ENCODE peak calls at places on chromosomes 1 and 21, in ten cellular contexts. Q, E, B, L, K, X, V, W, D and S are unnamed samples.

GRCh38 chr1:241598234-241598633 is 41.9 kb downstream of the CHML start:
- DNase-seq in D (no peak), B (no peak), Q (no peak), V (no peak), X (no peak), L (no peak), K (no peak), W (no peak), E (no peak), S (no peak)

GRCh38 chr1:3167255-3167654 is 98.3 kb downstream of the PRDM16 start:
- DNase-seq in K (no peak), E (no peak), X (no peak), D (no peak), L (no peak), B (no peak), V (no peak), Q (no peak), W (no peak), S (no peak)

GRCh38 chr1:100960098-100960497 is 64.2 kb downstream of the SLC30A7 start:
- DNase-seq in B (no peak), W (no peak), E (no peak), X (no peak), K (no peak), V (no peak), Q (no peak), L (no peak), D (no peak), S (no peak)

GRCh38 chr1:212485895-212486590 is 53.3 kb downstream of the NENF start:
- DNase-seq in V (no peak), D (peak), K (peak), W (peak), L (peak), E (no peak), B (no peak), Q (peak), X (peak), S (no peak)

GRCh38 chr1:231284441-231284840 is 43.4 kb downstream of the GNPAT start:
- DNase-seq in K (no peak), E (no peak), V (no peak), B (no peak), D (no peak), X (no peak), L (no peak), W (no peak), Q (no peak), S (no peak)

GRCh38 chr1:55402676-55403464 is 187.7 kb upstream of the USP24 start:
- DNase-seq in E (no peak), Q (no peak), W (peak), K (no peak), X (no peak), B (no peak), V (no peak), D (no peak), L (no peak), S (no peak)

GRCh38 chr21:41666641-41667051 is 100.2 kb downstream of the RIPK4 start:
- DNase-seq in L (no peak), E (no peak), W (no peak), K (no peak), V (no peak), Q (no peak), D (no peak), X (no peak), B (no peak), S (no peak)

GRCh38 chr1:201859424-201859823 is 29.3 kb upstream of the SHISA4 start:
- DNase-seq in E (no peak), W (no peak), V (no peak), X (peak), K (no peak), Q (no peak), D (no peak), B (no peak), L (no peak), S (no peak)

GRCh38 chr21:42237161-42237560 is 18.2 kb downstream of the ABCG1 start:
- DNase-seq in X (no peak), W (no peak), L (no peak), E (no peak), D (no peak), Q (no peak), K (peak), B (no peak), V (no peak), S (no peak)

GRCh38 chr1:237012789-237013383 is 8.6 kb upstream of the MT1HL1 start:
- DNase-seq in Q (peak), E (peak), D (no peak), B (no peak), W (no peak), K (no peak), L (no peak), X (no peak), V (no peak), S (no peak)

GRCh38 chr1:223707270-223708000 is 4.9 kb upstream of the CAPN2 start:
- DNase-seq in B (no peak), Q (peak), V (no peak), D (peak), X (peak), E (no peak), W (peak), K (no peak), L (peak), S (no peak)

GRCh38 chr1:102879439-102879993 is 228.8 kb downstream of the COL11A1 start:
- DNase-seq in X (peak), D (peak), L (peak), W (peak), K (no peak), B (no peak), V (no peak), E (no peak), Q (no peak), S (no peak)

GRCh38 chr1:42221952-42222606 is 57.5 kb upstream of the GUCA2A start:
- DNase-seq in E (no peak), K (no peak), D (no peak), L (peak), B (no peak), X (no peak), Q (no peak), W (no peak), V (no peak), S (no peak)

GRCh38 chr1:202576816-202577215 is 133.4 kb downstream of the SYT2 start:
- DNase-seq in E (no peak), V (no peak), W (peak), X (peak), K (no peak), L (no peak), B (no peak), D (peak), Q (no peak), S (no peak)

GRCh38 chr1:52253421-52253820 is 111.5 kb downstream of the ZFYVE9 start:
- DNase-seq in D (no peak), Q (no peak), L (no peak), K (no peak), E (peak), X (no peak), W (no peak), B (no peak), V (no peak), S (no peak)

GRCh38 chr1:115114308-115114707 is 25.0 kb upstream of the TSPAN2 start:
- DNase-seq in B (no peak), Q (peak), W (no peak), L (no peak), D (no peak), X (peak), K (peak), V (no peak), E (no peak), S (no peak)

GRCh38 chr1:154320882-154321608 is at the start of gene AQP10:
- DNase-seq in X (peak), W (no peak), D (no peak), E (no peak), K (no peak), V (no peak), L (no peak), Q (no peak), B (no peak), S (no peak)

GRCh38 chr1:62213075-62213914 is 18.6 kb downstream of the L1TD1 start:
- DNase-seq in B (no peak), W (no peak), V (no peak), X (no peak), L (no peak), K (no peak), D (no peak), Q (no peak), E (no peak), S (no peak)

GRCh38 chr21:21831036-21831435 is 832.8 kb downstream of the NCAM2 start:
- DNase-seq in X (no peak), Q (no peak), E (no peak), W (no peak), K (no peak), L (no peak), V (no peak), D (no peak), B (no peak), S (no peak)

GRCh38 chr1:174243451-174244000 is 84.2 kb downstream of the RABGAP1L start:
- DNase-seq in D (no peak), B (no peak), Q (no peak), V (no peak), X (no peak), K (no peak), W (no peak), L (no peak), E (no peak), S (no peak)